ENCODE peak calls at places on chromosomes 6 and 20, in four cellular contexts. E is H1, H is mesendoderm, L is IMR-90. O is an unnamed sample.

GRCh38 chr6:136069119-136069518 is 181.0 kb downstream of the MTFR2 start:
- DNase-seq in E (no peak), L (peak), H (peak), O (no peak)

GRCh38 chr6:53042112-53042511 is 23.1 kb upstream of the FBXO9 start:
- DNase-seq in E (no peak), H (no peak), L (peak), O (no peak)

GRCh38 chr20:49557449-49557848 is 10.5 kb downstream of the PTGIS start:
- DNase-seq in L (peak), E (no peak), H (no peak), O (no peak)

GRCh38 chr6:41072836-41073202 is at the start of gene NFYA:
- DNase-seq in E (peak), H (no peak), L (peak), O (peak)

GRCh38 chr6:26329763-26330511 is 35.1 kb upstream of the BTN3A2 start:
- DNase-seq in H (peak), L (peak), E (peak), O (peak)

GRCh38 chr6:131197716-131198115 is 62.4 kb downstream of the AKAP7 start:
- DNase-seq in E (no peak), L (no peak), H (no peak), O (no peak)

GRCh38 chr20:62507991-62508640 is 32.3 kb upstream of the GATA5 start:
- DNase-seq in L (no peak), H (no peak), E (no peak), O (no peak)

GRCh38 chr6:113457156-113457555 is 400.0 kb upstream of the MARCKS start:
- DNase-seq in H (no peak), L (peak), E (no peak), O (no peak)

GRCh38 chr6:86961432-86962200 is 24.3 kb downstream of the HTR1E start:
- DNase-seq in L (no peak), E (no peak), H (no peak), O (no peak)

GRCh38 chr6:30325150-30325872 is 1.4 kb upstream of the TRIM39 start:
- DNase-seq in E (no peak), H (peak), L (peak), O (no peak)

GRCh38 chr6:3324262-3324942 is 65.7 kb downstream of the PSMG4 start:
- DNase-seq in L (peak), H (no peak), E (no peak), O (no peak)

GRCh38 chr6:87391334-87391733 is 16.4 kb upstream of the CFAP206 start:
- DNase-seq in L (peak), H (peak), E (no peak), O (peak)

GRCh38 chr6:167804281-167805013 is 22.3 kb upstream of the AFDN start:
- DNase-seq in H (no peak), L (no peak), E (peak), O (no peak)

GRCh38 chr6:46993846-46994245 is 48.3 kb downstream of the ADGRF1 start:
- DNase-seq in L (peak), E (no peak), H (peak), O (no peak)

GRCh38 chr20:58752565-58752964 is 60.0 kb downstream of the NPEPL1 start:
- DNase-seq in H (no peak), E (no peak), L (no peak), O (no peak)

GRCh38 chr6:137089305-137089704 is 44.5 kb upstream of the IL20RA start:
- DNase-seq in H (no peak), L (no peak), E (no peak), O (no peak)

GRCh38 chr6:3316818-3317217 is 58.1 kb downstream of the PSMG4 start:
- DNase-seq in L (no peak), H (no peak), E (no peak), O (no peak)

GRCh38 chr6:106309766-106310373 is 15.7 kb downstream of the ATG5 start:
- DNase-seq in L (peak), E (no peak), H (peak), O (no peak)
- H3K9ac ChIP-seq in L (no peak), E (no peak), H (no peak), O (no peak)

GRCh38 chr20:16035576-16035975 is 537.7 kb downstream of the KIF16B start:
- DNase-seq in E (no peak), H (peak), L (no peak), O (no peak)

GRCh38 chr20:16027710-16028109 is 545.5 kb downstream of the KIF16B start:
- DNase-seq in E (no peak), L (no peak), H (peak), O (no peak)

GRCh38 chr20:16025084-16025483 is 548.2 kb downstream of the KIF16B start:
- DNase-seq in H (no peak), L (no peak), E (no peak), O (no peak)

GRCh38 chr20:16028923-16029322 is 544.3 kb downstream of the KIF16B start:
- DNase-seq in L (no peak), E (no peak), H (no peak), O (no peak)

DNA sequence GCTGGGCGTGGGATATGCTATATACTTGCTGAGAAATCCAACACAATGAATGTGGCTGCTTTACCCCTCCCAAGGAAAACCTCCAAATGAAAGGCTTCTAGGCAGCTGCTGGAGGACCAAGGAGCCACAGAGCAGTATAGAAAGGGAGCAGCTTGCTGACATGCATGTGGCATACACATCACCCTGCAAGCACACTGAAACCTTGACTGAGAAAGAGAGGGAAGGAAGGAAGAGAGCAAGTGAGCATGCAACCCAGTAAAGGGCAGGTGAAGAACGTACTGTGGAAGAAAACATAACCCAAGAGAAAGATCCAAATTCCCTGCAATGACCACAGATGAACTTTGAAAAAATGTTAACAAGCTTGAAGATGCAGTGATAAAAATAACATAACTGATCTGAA is 543.0 kb downstream of the KIF16B start:
- DNase-seq in E (no peak), L (no peak), H (no peak), O (no peak)
- H4K5ac ChIP-seq in E (no peak), L (no peak), H (no peak), O (no peak)

GRCh38 chr6:21666788-21667681 is 73.5 kb downstream of the SOX4 start:
- DNase-seq in H (peak), L (no peak), E (peak), O (peak)

GRCh38 chr6:21666200-21666671 is 72.7 kb downstream of the SOX4 start:
- DNase-seq in H (peak), L (no peak), E (peak), O (peak)

GRCh38 chr6:21664263-21665081 is 70.9 kb downstream of the SOX4 start:
- DNase-seq in L (no peak), E (peak), H (peak), O (peak)

GRCh38 chr6:21665436-21666199 is 72.1 kb downstream of the SOX4 start:
- DNase-seq in E (peak), H (peak), L (no peak), O (peak)

GRCh38 chr6:21665101-21665435 is 71.5 kb downstream of the SOX4 start:
- DNase-seq in H (no peak), L (no peak), E (no peak), O (no peak)
- H2BK120ac ChIP-seq in H (peak), L (peak), E (peak), O (no peak)

DNA sequence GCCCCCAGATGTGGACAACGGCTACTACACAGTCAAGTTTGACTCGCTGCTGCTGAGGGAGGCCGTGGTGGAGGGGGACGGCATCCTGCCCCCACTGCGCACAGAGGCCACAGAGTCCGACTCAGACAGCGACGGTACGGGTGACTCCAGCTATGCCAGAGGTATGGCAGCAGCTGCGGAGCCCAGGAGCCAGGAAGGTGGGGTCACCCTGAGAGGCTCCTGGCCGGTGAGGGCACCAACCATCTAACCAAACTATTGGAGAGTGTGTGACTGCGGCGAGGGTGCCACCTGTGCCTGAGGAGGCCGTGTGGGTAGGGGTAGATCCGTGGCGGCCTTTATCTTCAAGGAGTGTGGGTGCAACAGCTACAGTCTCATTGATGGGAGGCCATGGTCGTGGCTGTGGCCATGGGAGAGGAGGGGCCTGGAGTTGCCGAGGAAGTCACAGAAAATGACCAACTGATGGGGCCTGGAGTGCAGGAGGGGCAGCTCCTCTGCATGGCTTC is 2.8 kb upstream of the LIME1 start:
- DNase-seq in E (no peak), H (no peak), L (no peak), O (no peak)
- H3K9ac ChIP-seq in E (no peak), H (no peak), L (no peak), O (no peak)